ENCODE peak calls at places on chromosome 15, in nine cellular contexts. C, F, H, G, T, I, P, W and O are unnamed samples.

GRCh38 chr15:65396283-65396964 is 18.6 kb upstream of the IGDCC3 start:
- DNase-seq in T (no peak), C (no peak), G (no peak), I (no peak), F (no peak), H (no peak), W (no peak), P (no peak), O (no peak)

GRCh38 chr15:38843736-38844590 is 279.3 kb upstream of the RASGRP1 start:
- DNase-seq in C (no peak), F (no peak), I (no peak), G (no peak), H (no peak), T (peak), P (no peak), W (no peak), O (no peak)

GRCh38 chr15:30885814-30886213 is 17.9 kb upstream of the FAN1 start:
- DNase-seq in W (no peak), G (no peak), T (no peak), I (no peak), C (no peak), P (no peak), F (no peak), H (no peak), O (no peak)

GRCh38 chr15:89633585-89633984 is 21.7 kb downstream of the KIF7 start:
- DNase-seq in H (no peak), W (no peak), F (no peak), T (no peak), P (no peak), G (no peak), I (peak), C (no peak), O (no peak)

GRCh38 chr15:23866832-23867231 is 179.7 kb upstream of the NDN start:
- DNase-seq in C (no peak), P (no peak), I (no peak), W (no peak), T (no peak), H (no peak), G (no peak), F (no peak), O (no peak)

GRCh38 chr15:74200394-74200793 is 2.2 kb downstream of the STRA6 start:
- DNase-seq in C (no peak), T (peak), F (peak), W (no peak), H (no peak), G (peak), P (peak), I (no peak), O (peak)

GRCh38 chr15:20341901-20342605 is 199.5 kb downstream of the GOLGA6L6 start:
- DNase-seq in F (peak), P (no peak), G (no peak), W (peak), C (no peak), I (peak), T (no peak), H (no peak), O (peak)

GRCh38 chr15:63892794-63893441 is 59.2 kb upstream of the HERC1 start:
- DNase-seq in F (no peak), P (no peak), H (peak), C (peak), I (no peak), W (peak), T (no peak), G (no peak), O (no peak)

GRCh38 chr15:83732770-83733169 is 78.8 kb downstream of the ADAMTSL3 start:
- DNase-seq in C (no peak), H (no peak), G (no peak), P (peak), T (no peak), W (no peak), F (no peak), I (no peak), O (no peak)

GRCh38 chr15:75966073-75966472 is 46.2 kb downstream of the NRG4 start:
- DNase-seq in F (no peak), T (no peak), P (peak), H (no peak), C (no peak), W (no peak), G (no peak), I (no peak), O (no peak)

GRCh38 chr15:51536965-51537574 is 85.5 kb downstream of the DMXL2 start:
- DNase-seq in C (no peak), H (no peak), G (peak), W (no peak), P (no peak), T (no peak), F (no peak), I (no peak), O (no peak)

GRCh38 chr15:80099246-80099645 is 39.8 kb downstream of the ZFAND6 start:
- DNase-seq in I (peak), T (no peak), P (no peak), C (no peak), G (no peak), F (no peak), H (no peak), W (no peak), O (no peak)

GRCh38 chr15:99511865-99512632 is 53.7 kb upstream of the MEF2A start:
- DNase-seq in P (no peak), F (peak), I (no peak), C (no peak), H (no peak), W (no peak), T (no peak), G (no peak), O (no peak)

GRCh38 chr15:34987982-34988873 is at the start of gene ZNF770:
- DNase-seq in P (peak), H (peak), T (peak), F (peak), G (peak), I (peak), W (peak), C (peak), O (peak)